ENCODE peak calls at places on chromosomes 1 and 21, in ten cellular contexts. E is MM.1S; B is GM20000; W is mucosa of descending colon; N is heart left ventricle; F is OCI-LY7; S is fibroblast of the aortic adventitia; O is CD4-positive, alpha-beta T cell; H is psoas muscle; G is fibroblast of pulmonary artery. V is an unnamed sample.

GRCh38 chr1:241356519-241357365 is at the start of gene RGS7:
- DNase-seq in H (peak), S (peak), O (no peak), G (peak), F (no peak), B (peak), N (peak), W (peak), E (peak), V (peak)

GRCh38 chr1:86395771-86396502 is at the start of gene ODF2L:
- DNase-seq in B (peak), E (peak), S (peak), W (peak), H (peak), N (peak), F (peak), O (peak), G (peak), V (peak)

GRCh38 chr1:184527402-184527801 is 140.6 kb downstream of the C1orf21 start:
- DNase-seq in B (no peak), O (no peak), W (no peak), G (no peak), H (no peak), N (no peak), S (no peak), F (no peak), E (no peak), V (no peak)

GRCh38 chr21:44360174-44360573 is 6.8 kb downstream of the TRPM2 start:
- DNase-seq in H (no peak), S (no peak), B (no peak), W (no peak), F (no peak), G (no peak), E (no peak), O (no peak), N (peak), V (no peak)

GRCh38 chr1:242770366-242770765 is 245.9 kb upstream of the PLD5 start:
- DNase-seq in B (no peak), S (no peak), N (no peak), W (no peak), F (no peak), G (no peak), O (no peak), E (no peak), H (no peak), V (no peak)

GRCh38 chr1:114648503-114648902 is 21.3 kb downstream of the DENND2C start:
- DNase-seq in S (no peak), N (no peak), B (no peak), W (no peak), G (no peak), H (no peak), F (no peak), E (no peak), O (no peak), V (no peak)

GRCh38 chr1:40794915-40795715 is 11.5 kb downstream of the KCNQ4 start:
- DNase-seq in N (no peak), B (no peak), W (no peak), H (no peak), G (no peak), S (no peak), O (no peak), E (no peak), F (peak), V (no peak)

GRCh38 chr21:44368711-44369446 is 15.5 kb downstream of the TRPM2 start:
- DNase-seq in E (no peak), F (no peak), H (no peak), N (no peak), W (no peak), B (no peak), O (no peak), G (no peak), S (no peak), V (no peak)

GRCh38 chr21:45938453-45938755 is 43.2 kb upstream of the COL6A1 start:
- DNase-seq in E (no peak), W (no peak), N (no peak), O (no peak), H (no peak), G (no peak), S (no peak), B (no peak), F (no peak), V (no peak)

GRCh38 chr1:20430355-20431290 is 55.4 kb downstream of the CAMK2N1 start:
- DNase-seq in O (peak), G (peak), N (peak), W (peak), B (peak), S (peak), H (no peak), F (peak), E (no peak), V (peak)

GRCh38 chr1:32448773-32449456 is 16.0 kb upstream of the ZBTB8B start:
- DNase-seq in N (no peak), S (peak), W (no peak), E (no peak), B (peak), G (peak), H (no peak), O (no peak), F (peak), V (peak)

GRCh38 chr1:207922554-207922953 is 11.6 kb upstream of the CD34 start:
- DNase-seq in G (peak), S (no peak), E (no peak), N (peak), H (peak), B (no peak), F (no peak), O (no peak), W (no peak), V (peak)

GRCh38 chr21:36839123-36839522 is 127.3 kb downstream of the HLCS start:
- DNase-seq in H (no peak), N (no peak), G (no peak), E (no peak), B (no peak), F (no peak), W (peak), S (peak), O (no peak), V (no peak)

GRCh38 chr1:77322061-77322900 is 40.5 kb downstream of the AK5 start:
- DNase-seq in S (peak), N (no peak), F (no peak), H (no peak), E (no peak), O (no peak), W (no peak), G (peak), B (no peak), V (no peak)

GRCh38 chr21:45551816-45552695 is 9.8 kb upstream of the SLC19A1 start:
- DNase-seq in B (no peak), G (no peak), H (peak), O (no peak), E (no peak), N (peak), W (no peak), F (no peak), S (no peak), V (no peak)

GRCh38 chr1:10897321-10897980 is 101.0 kb upstream of the CASZ1 start:
- DNase-seq in E (no peak), H (peak), F (no peak), N (peak), B (no peak), S (no peak), W (no peak), G (no peak), O (no peak), V (no peak)

GRCh38 chr1:26278835-26279597 is 870 bp upstream of the SH3BGRL3 start:
- DNase-seq in W (peak), O (no peak), S (peak), E (no peak), N (no peak), G (peak), H (no peak), B (peak), F (peak), V (no peak)

GRCh38 chr1:201764166-201764565 is 64.8 kb upstream of the IPO9 start:
- DNase-seq in G (no peak), O (no peak), E (peak), W (no peak), B (no peak), F (no peak), H (no peak), S (no peak), N (no peak), V (no peak)

GRCh38 chr1:9194024-9194423 is 40.5 kb upstream of the H6PD start:
- DNase-seq in H (no peak), O (no peak), N (no peak), F (no peak), S (no peak), W (no peak), E (no peak), B (no peak), G (no peak), V (no peak)

GRCh38 chr1:93080424-93080823 is 1.3 kb downstream of the MTF2 start:
- DNase-seq in E (peak), H (no peak), S (peak), B (peak), W (peak), N (no peak), O (no peak), G (peak), F (peak), V (no peak)

GRCh38 chr1:222732216-222733159 is 4.5 kb upstream of the FAM177B start:
- DNase-seq in G (no peak), F (peak), W (no peak), S (no peak), N (no peak), B (peak), O (no peak), H (no peak), E (peak), V (no peak)

GRCh38 chr1:155993595-155993994 is 15.2 kb upstream of the ARHGEF2 start:
- DNase-seq in O (no peak), G (no peak), E (no peak), W (no peak), H (no peak), N (no peak), B (no peak), F (no peak), S (no peak), V (no peak)

GRCh38 chr1:62057631-62058290 is 136.9 kb upstream of the L1TD1 start:
- DNase-seq in G (no peak), S (no peak), W (no peak), B (no peak), O (no peak), H (no peak), F (no peak), E (no peak), N (no peak), V (no peak)

GRCh38 chr1:201060586-201060985 is 37.1 kb upstream of the KIF21B start:
- DNase-seq in G (no peak), S (no peak), H (no peak), W (no peak), E (no peak), B (no peak), F (no peak), O (no peak), N (no peak), V (no peak)

GRCh38 chr1:81801032-81801833 is 499 bp downstream of the ADGRL2 start:
- DNase-seq in B (peak), H (peak), F (no peak), W (peak), O (no peak), S (peak), G (peak), N (peak), E (peak), V (peak)

GRCh38 chr1:109500886-109501285 is 7.0 kb downstream of the CYB561D1 start:
- DNase-seq in H (no peak), E (no peak), G (peak), O (no peak), S (peak), N (no peak), F (no peak), W (peak), B (no peak), V (no peak)

GRCh38 chr1:66834926-66835325 is 33.9 kb upstream of the INSL5 start:
- DNase-seq in S (no peak), G (no peak), B (no peak), W (no peak), F (no peak), O (no peak), H (no peak), N (no peak), E (no peak), V (no peak)

GRCh38 chr21:36744190-36744559 is 45.3 kb downstream of the SIM2 start:
- DNase-seq in B (no peak), F (no peak), H (no peak), O (no peak), E (no peak), S (no peak), W (no peak), N (no peak), G (no peak), V (no peak)

GRCh38 chr1:97137862-97138514 is 416.4 kb downstream of the PTBP2 start:
- DNase-seq in E (peak), B (peak), S (peak), W (peak), O (no peak), H (no peak), N (no peak), F (peak), G (peak), V (peak)

GRCh38 chr21:43611598-43612369 is 47.5 kb downstream of the HSF2BP start:
- DNase-seq in G (peak), H (peak), W (peak), S (peak), B (peak), N (peak), F (peak), E (peak), O (no peak), V (peak)

GRCh38 chr21:45867671-45868081 is 113.9 kb upstream of the COL6A1 start:
- DNase-seq in N (no peak), H (no peak), F (no peak), E (no peak), S (no peak), W (no peak), B (no peak), O (no peak), G (no peak), V (no peak)

GRCh38 chr1:101136739-101137138 is 100.1 kb upstream of the S1PR1 start:
- DNase-seq in E (peak), G (peak), W (peak), N (no peak), O (no peak), F (peak), B (no peak), S (peak), H (no peak), V (no peak)
- TF ChIP-seq CTCF in E (no peak), G (peak), W (no peak), N (peak), O (peak), F (peak), B (no peak), S (peak), H (no peak), V (no peak)

GRCh38 chr1:180920702-180921101 is 8.0 kb downstream of the KIAA1614 start:
- DNase-seq in B (no peak), G (no peak), F (no peak), E (no peak), W (no peak), N (no peak), H (no peak), O (no peak), S (no peak), V (no peak)
- TF ChIP-seq CTCF in B (peak), G (peak), F (peak), E (peak), W (no peak), N (no peak), H (no peak), O (no peak), S (peak), V (peak)

DNA sequence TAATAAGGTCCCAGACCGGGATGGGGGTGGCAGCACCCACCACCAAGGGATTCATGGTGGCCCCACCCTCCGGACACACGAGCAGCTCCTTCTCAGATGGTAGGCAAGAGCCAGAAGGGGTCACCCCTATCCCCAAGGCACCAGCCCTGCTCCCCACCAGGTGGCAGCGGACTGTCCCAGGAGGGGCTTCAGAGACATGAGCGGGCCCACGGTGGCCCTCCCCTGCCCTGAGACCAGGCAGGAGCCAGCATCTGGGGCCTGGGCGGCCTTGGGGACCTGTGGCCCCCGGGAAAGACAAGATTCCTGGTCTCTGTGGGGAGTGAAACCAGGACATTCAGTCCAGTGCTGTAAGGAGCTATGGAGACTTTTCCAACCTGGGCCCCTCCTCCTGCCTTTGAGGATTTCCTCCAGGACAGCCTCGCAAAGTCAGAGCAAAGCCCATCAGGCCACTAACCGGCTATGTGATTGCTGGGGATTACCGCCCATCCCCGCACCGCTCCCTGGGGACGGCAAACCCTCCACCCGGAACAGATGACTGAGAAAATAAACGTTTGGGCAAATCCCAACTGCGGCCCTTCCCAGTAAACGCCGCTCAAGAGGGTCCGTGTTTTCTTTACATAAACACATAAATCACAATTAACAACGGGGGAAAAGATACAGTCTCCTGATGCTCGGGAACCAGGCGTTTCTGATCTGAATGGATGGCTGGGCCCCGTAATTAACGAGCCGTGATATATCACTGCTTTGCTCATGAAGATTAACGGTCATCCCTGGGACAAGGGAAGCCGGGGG is 50.9 kb upstream of the ARHGEF16 start:
- DNase-seq in O (no peak), G (no peak), F (peak), N (no peak), H (no peak), B (no peak), W (no peak), E (no peak), S (no peak), V (peak)
- TF ChIP-seq CTCF in O (no peak), G (no peak), F (peak), N (peak), H (no peak), B (no peak), W (no peak), E (no peak), S (peak), V (peak)

GRCh38 chr1:3219725-3220467 is 150.9 kb downstream of the PRDM16 start:
- DNase-seq in F (no peak), W (no peak), H (no peak), E (no peak), S (no peak), B (no peak), N (no peak), O (no peak), G (no peak), V (no peak)

GRCh38 chr1:3225668-3226067 is 156.7 kb downstream of the PRDM16 start:
- DNase-seq in H (no peak), N (no peak), F (no peak), O (no peak), E (no peak), S (no peak), W (no peak), G (no peak), B (no peak), V (no peak)

GRCh38 chr1:3219005-3219724 is 150.2 kb downstream of the PRDM16 start:
- DNase-seq in B (no peak), H (peak), F (no peak), G (peak), W (peak), O (no peak), S (peak), E (no peak), N (peak), V (no peak)

GRCh38 chr1:3221112-3222041 is 152.4 kb downstream of the PRDM16 start:
- DNase-seq in G (no peak), N (no peak), H (no peak), E (no peak), O (no peak), S (no peak), W (peak), B (no peak), F (no peak), V (no peak)

GRCh38 chr1:3222042-3222692 is 153.2 kb downstream of the PRDM16 start:
- DNase-seq in F (peak), S (no peak), W (peak), E (no peak), O (no peak), G (no peak), B (no peak), H (no peak), N (no peak), V (no peak)
- TF ChIP-seq CTCF in F (no peak), S (no peak), W (no peak), E (no peak), O (no peak), G (no peak), B (no peak), H (no peak), N (no peak), V (no peak)

GRCh38 chr1:119647734-119648619 is at the start of gene ZNF697:
- DNase-seq in E (peak), O (peak), B (peak), N (peak), G (peak), S (peak), H (peak), W (peak), F (no peak), V (peak)
- TF ChIP-seq CTCF in E (no peak), O (no peak), B (no peak), N (no peak), G (peak), S (peak), H (peak), W (peak), F (no peak), V (peak)

GRCh38 chr1:53244126-53244525 is 5.8 kb upstream of the MAGOH start:
- DNase-seq in N (no peak), B (no peak), S (no peak), H (no peak), O (no peak), E (no peak), G (no peak), W (no peak), F (no peak), V (no peak)

GRCh38 chr1:53237638-53238037 is 680 bp downstream of the MAGOH start:
- DNase-seq in G (no peak), N (no peak), H (no peak), B (no peak), O (no peak), E (no peak), S (no peak), F (no peak), W (no peak), V (no peak)

GRCh38 chr1:53242381-53242780 is 4.1 kb upstream of the MAGOH start:
- DNase-seq in W (no peak), O (no peak), N (no peak), F (no peak), H (no peak), B (no peak), S (no peak), E (no peak), G (no peak), V (no peak)

GRCh38 chr1:53241828-53242227 is 3.5 kb upstream of the MAGOH start:
- DNase-seq in N (no peak), B (no peak), S (no peak), O (no peak), E (no peak), W (no peak), H (no peak), G (no peak), F (no peak), V (no peak)

GRCh38 chr1:53238197-53239155 is at the start of gene MAGOH:
- DNase-seq in O (peak), B (peak), H (peak), N (peak), F (peak), S (peak), G (peak), E (peak), W (peak), V (peak)
- TF ChIP-seq CTCF in O (no peak), B (no peak), H (no peak), N (no peak), F (no peak), S (no peak), G (no peak), E (no peak), W (peak), V (no peak)

GRCh38 chr1:224521904-224522734 is 87.5 kb upstream of the WDR26 start:
- DNase-seq in G (no peak), B (no peak), N (no peak), H (no peak), W (no peak), E (no peak), O (no peak), S (no peak), F (no peak), V (no peak)
- TF ChIP-seq CTCF in G (peak), B (no peak), N (no peak), H (no peak), W (no peak), E (peak), O (no peak), S (peak), F (no peak), V (peak)

V was measured in endothelial cell.